ENCODE peak calls at places on chromosomes 4 and X, in seven cellular contexts. B, J, C, L, T, Q and M are unnamed samples.

GRCh38 chrX:103310592-103311400 is at the start of gene BEX2:
- DNase-seq in T (peak; percentile 42), L (peak; percentile 70), C (peak; percentile 78), Q (no peak), B (peak; percentile 16), J (peak; percentile 85), M (peak; percentile 88)

GRCh38 chrX:17732138-17732783 is 5.0 kb upstream of the SCML1 start:
- DNase-seq in J (no peak), C (no peak), Q (no peak), B (no peak), T (peak; percentile 57), L (no peak), M (no peak)

GRCh38 chr4:86014599-86014998 is 345.3 kb downstream of the MAPK10 start:
- DNase-seq in L (no peak), B (no peak), J (no peak), C (no peak), T (no peak), Q (no peak), M (no peak)

GRCh38 chr4:36064147-36064546 is 180.2 kb downstream of the ARAP2 start:
- DNase-seq in C (no peak), B (no peak), T (no peak), L (no peak), Q (no peak), J (no peak), M (no peak)

GRCh38 chrX:7552758-7553157 is 290.2 kb upstream of the VCX start:
- DNase-seq in L (no peak), Q (no peak), C (no peak), J (no peak), T (no peak), B (no peak), M (no peak)

GRCh38 chr4:41218703-41219102 is 4.4 kb upstream of the APBB2 start:
- DNase-seq in L (no peak), Q (no peak), T (no peak), B (no peak), C (no peak), J (no peak), M (no peak)

GRCh38 chrX:46577116-46578005 is 3.8 kb downstream of the CHST7 start:
- DNase-seq in L (no peak), T (no peak), Q (no peak), C (no peak), B (no peak), J (no peak), M (no peak)

GRCh38 chr4:57154926-57155325 is 44.7 kb upstream of the IGFBP7 start:
- DNase-seq in L (no peak), C (no peak), Q (no peak), T (no peak), J (no peak), B (no peak), M (no peak)

GRCh38 chr4:180356766-180357165 is 1886.4 kb upstream of the TENM3 start:
- DNase-seq in L (no peak), Q (no peak), T (no peak), C (no peak), J (no peak), B (no peak), M (no peak)

GRCh38 chr4:6228158-6229067 is 28.1 kb upstream of the JAKMIP1 start:
- DNase-seq in T (no peak), C (no peak), J (no peak), B (no peak), Q (no peak), L (no peak), M (no peak)

GRCh38 chrX:3178329-3178728 is 137.1 kb downstream of the ARSF start:
- DNase-seq in B (no peak), L (no peak), T (no peak), C (no peak), Q (no peak), J (no peak), M (no peak)

GRCh38 chrX:120308558-120308957 is 2.7 kb downstream of the TMEM255A start:
- DNase-seq in J (no peak), C (no peak), T (no peak), L (no peak), Q (no peak), B (no peak), M (no peak)

GRCh38 chrX:29687687-29688086 is 527.7 kb upstream of the MAGEB2 start:
- DNase-seq in T (peak; percentile 71), B (no peak), J (no peak), Q (no peak), L (no peak), C (no peak), M (no peak)

GRCh38 chrX:38205037-38205436 is 15.6 kb downstream of the SRPX start:
- DNase-seq in L (no peak), Q (no peak), C (no peak), T (no peak), B (no peak), J (no peak), M (no peak)

GRCh38 chrX:151538190-151539122 is 25.0 kb upstream of the PASD1 start:
- DNase-seq in B (no peak), T (no peak), Q (no peak), L (no peak), C (no peak), J (no peak), M (no peak)

GRCh38 chr4:124295413-124295812 is 417.1 kb downstream of the ANKRD50 start:
- DNase-seq in C (no peak), Q (no peak), J (no peak), L (no peak), T (no peak), B (no peak), M (no peak)

GRCh38 chr4:48079972-48080391 is 54.1 kb downstream of the TXK start:
- DNase-seq in L (no peak), Q (no peak), T (peak; percentile 34), C (no peak), J (no peak), B (no peak), M (no peak)

GRCh38 chr4:124288706-124289486 is 423.6 kb downstream of the ANKRD50 start:
- DNase-seq in C (no peak), J (no peak), L (no peak), T (peak; percentile 3), Q (no peak), B (no peak), M (no peak)

GRCh38 chr4:8599657-8600056 is 7.1 kb downstream of the CPZ start:
- DNase-seq in C (no peak), J (no peak), T (peak; percentile 54), B (no peak), Q (no peak), L (no peak), M (no peak)

GRCh38 chr4:24598025-24598424 is 13.7 kb upstream of the DHX15 start:
- DNase-seq in J (peak; percentile 56), C (no peak), L (no peak), T (no peak), B (no peak), Q (no peak), M (peak; percentile 63)

GRCh38 chrX:72676465-72676864 is 37.6 kb downstream of the PHKA1 start:
- DNase-seq in B (no peak), C (no peak), L (no peak), T (no peak), Q (no peak), J (no peak), M (no peak)

GRCh38 chr4:130851932-130852331 is 1756.0 kb downstream of the C4orf33 start:
- DNase-seq in C (no peak), L (no peak), Q (no peak), J (no peak), B (no peak), T (no peak), M (no peak)

GRCh38 chr4:119041951-119042560 is 93.6 kb upstream of the MYOZ2 start:
- DNase-seq in L (peak; percentile 15), C (no peak), Q (no peak), J (peak; percentile 53), B (no peak), T (peak; percentile 85), M (peak; percentile 85)

GRCh38 chrX:109936598-109936997 is 66.3 kb upstream of the TMEM164 start:
- DNase-seq in B (no peak), Q (no peak), T (no peak), J (no peak), L (no peak), C (no peak), M (no peak)

GRCh38 chrX:12974217-12974796 is 603 bp upstream of the TMSB4X start:
- DNase-seq in T (peak; percentile 85), Q (peak; percentile 76), L (no peak), B (peak; percentile 65), J (no peak), C (peak; percentile 88), M (peak; percentile 79)

DNA sequence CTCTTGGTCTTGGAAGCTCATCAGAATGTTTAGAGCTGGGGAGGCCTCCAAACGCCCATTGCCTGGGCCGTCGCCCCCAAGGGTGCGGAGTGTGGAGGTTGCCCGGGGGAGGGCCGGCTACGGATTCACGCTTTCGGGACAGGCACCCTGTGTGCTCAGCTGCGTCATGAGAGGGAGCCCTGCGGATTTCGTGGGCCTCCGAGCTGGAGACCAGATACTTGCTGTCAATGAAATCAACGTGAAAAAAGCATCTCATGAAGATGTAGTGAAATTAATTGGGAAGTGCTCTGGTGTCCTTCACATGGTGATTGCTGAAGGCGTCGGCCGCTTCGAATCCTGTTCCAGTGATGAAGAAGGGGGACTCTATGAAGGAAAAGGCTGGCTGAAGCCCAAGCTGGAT is 23.3 kb downstream of the RGS12 start:
- DNase-seq in L (no peak), Q (no peak), T (no peak), C (no peak), J (no peak), B (no peak), M (peak; percentile 39)
- H3K36me3 ChIP-seq in L (no peaks in the 10 kb centered on the region), Q (peaks cover 20% of the 10 kb centered on the region), T (peaks cover 9% of the 10 kb centered on the region), C (peaks cover 21% of the 10 kb centered on the region), J (no peaks in the 10 kb centered on the region), B (peaks cover 22% of the 10 kb centered on the region), M (no peaks in the 10 kb centered on the region)

GRCh38 chr4:1323280-1323634 is 23.8 kb upstream of the UVSSA start:
- DNase-seq in Q (peak; percentile 46), C (no peak), L (no peak), B (no peak), J (no peak), T (no peak), M (no peak)

GRCh38 chr4:1318488-1319213 is 28.4 kb upstream of the UVSSA start:
- DNase-seq in L (no peak), B (peak; percentile 10), C (no peak), T (no peak), Q (peak; percentile 27), J (no peak), M (no peak)

GRCh38 chr4:1321946-1322650 is 24.9 kb upstream of the UVSSA start:
- DNase-seq in T (no peak), J (no peak), B (no peak), C (no peak), Q (peak; percentile 44), L (no peak), M (no peak)

GRCh38 chr4:1323635-1324442 is 23.2 kb upstream of the UVSSA start:
- DNase-seq in J (no peak), L (no peak), B (no peak), C (no peak), T (peak; percentile 93), Q (peak; percentile 38), M (no peak)

GRCh38 chr4:1321486-1321885 is 25.5 kb upstream of the UVSSA start:
- DNase-seq in C (no peak), B (no peak), L (no peak), Q (peak; percentile 49), T (no peak), J (no peak), M (no peak)
- H3K36me3 ChIP-seq in C (peaks cover 77% of the 10 kb centered on the region), B (peaks cover 69% of the 10 kb centered on the region), L (peaks cover 30% of the 10 kb centered on the region), Q (peaks cover 60% of the 10 kb centered on the region), T (peaks cover 25% of the 10 kb centered on the region), J (peaks cover 8% of the 10 kb centered on the region), M (no peaks in the 10 kb centered on the region)

GRCh38 chrX:53085661-53086229 is 3.6 kb downstream of the TSPYL2 start:
- DNase-seq in L (no peak), B (no peak), T (no peak), J (no peak), C (no peak), Q (no peak), M (no peak)
- H3K36me3 ChIP-seq in L (peaks cover 22% of the 10 kb centered on the region), B (peaks cover 16% of the 10 kb centered on the region), T (peaks cover 10% of the 10 kb centered on the region), J (no peaks in the 10 kb centered on the region), C (peaks cover 15% of the 10 kb centered on the region), Q (peaks cover 18% of the 10 kb centered on the region), M (peaks cover 6% of the 10 kb centered on the region)

GRCh38 chr4:121860121-121860520 is 10.2 kb downstream of the BBS7 start:
- DNase-seq in Q (no peak), J (no peak), C (no peak), B (no peak), T (no peak), L (no peak), M (no peak)
- H3K36me3 ChIP-seq in Q (peaks cover 56% of the 10 kb centered on the region), J (no peaks in the 10 kb centered on the region), C (peaks cover 60% of the 10 kb centered on the region), B (peaks cover 33% of the 10 kb centered on the region), T (peaks cover 3% of the 10 kb centered on the region), L (no peaks in the 10 kb centered on the region), M (peaks cover 8% of the 10 kb centered on the region)